ENCODE peak calls at places on chromosome 2, in four cellular contexts. N, E, Y and A are unnamed samples.

GRCh38 chr2:177683473-177684069 is 291.0 kb downstream of the AGPS start:
- DNase-seq in N (no peak), E (no peak), Y (no peak), A (no peak)

GRCh38 chr2:172086349-172087190 is 1.3 kb downstream of the DLX1 start:
- DNase-seq in N (no peak), E (peak; percentile 56), Y (no peak), A (no peak)

GRCh38 chr2:33444961-33445360 is 31.5 kb upstream of the RASGRP3 start:
- DNase-seq in N (no peak), E (no peak), Y (no peak), A (no peak)

GRCh38 chr2:195304310-195304709 is 352.7 kb upstream of the SLC39A10 start:
- DNase-seq in N (peak; percentile 53), E (peak; percentile 3), Y (no peak), A (no peak)

GRCh38 chr2:75466708-75467311 is 93.9 kb downstream of the EVA1A start:
- DNase-seq in N (no peak), E (peak; percentile 50), Y (peak; percentile 29), A (peak; percentile 25)

GRCh38 chr2:74745766-74746165 is 88.2 kb upstream of the HK2 start:
- DNase-seq in N (no peak), E (no peak), Y (no peak), A (no peak)

GRCh38 chr2:157182834-157183396 is 74.6 kb upstream of the GALNT5 start:
- DNase-seq in N (no peak), E (peak; percentile 34), Y (peak; percentile 94), A (peak; percentile 91)

GRCh38 chr2:84306361-84306760 is 152.7 kb downstream of the SUCLG1 start:
- DNase-seq in N (no peak), E (no peak), Y (no peak), A (no peak)

GRCh38 chr2:57550912-57551311 is 495.7 kb upstream of the VRK2 start:
- DNase-seq in N (no peak), E (no peak), Y (no peak), A (no peak)

GRCh38 chr2:181438298-181438697 is 18.9 kb upstream of the ITGA4 start:
- DNase-seq in N (no peak), E (peak; percentile 11), Y (no peak), A (no peak)
- TF ChIP-seq CTCF in N (no peak), E (no peak), Y (no peak), A (peak; percentile 37)

GRCh38 chr2:235094457-235094856 is 142.6 kb downstream of the SH3BP4 start:
- DNase-seq in N (no peak), E (no peak), Y (no peak), A (no peak)

GRCh38 chr2:235095569-235095968 is 143.8 kb downstream of the SH3BP4 start:
- DNase-seq in N (no peak), E (no peak), Y (peak; percentile 21), A (no peak)

GRCh38 chr2:235097196-235097895 is 145.5 kb downstream of the SH3BP4 start:
- DNase-seq in N (peak; percentile 17), E (no peak), Y (no peak), A (no peak)

GRCh38 chr2:235098736-235099494 is 147.1 kb downstream of the SH3BP4 start:
- DNase-seq in N (peak; percentile 6), E (no peak), Y (peak; percentile 56), A (no peak)

DNA sequence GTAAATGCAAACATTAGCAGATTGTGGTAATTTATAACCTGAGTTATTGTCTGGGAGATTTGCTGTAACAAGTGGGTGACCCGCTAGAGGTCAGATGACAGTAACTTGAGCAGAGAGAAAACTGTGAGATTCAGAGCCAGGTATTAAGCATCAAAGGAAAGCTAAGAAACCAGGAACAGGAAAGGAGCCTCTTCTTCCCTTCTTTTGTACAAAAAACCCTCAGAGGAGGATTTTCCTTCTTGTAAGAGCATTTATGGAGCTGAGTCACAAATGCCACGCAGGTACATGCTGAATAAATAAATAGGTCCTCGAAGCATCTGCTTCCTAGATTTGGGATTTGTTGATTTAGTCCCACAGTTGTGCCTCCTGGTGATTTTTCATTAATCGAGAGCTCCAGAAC is 146.5 kb downstream of the SH3BP4 start:
- DNase-seq in N (no peak), E (no peak), Y (no peak), A (no peak)
- TF ChIP-seq CTCF in N (no peak), E (no peak), Y (no peak), A (no peak)

DNA sequence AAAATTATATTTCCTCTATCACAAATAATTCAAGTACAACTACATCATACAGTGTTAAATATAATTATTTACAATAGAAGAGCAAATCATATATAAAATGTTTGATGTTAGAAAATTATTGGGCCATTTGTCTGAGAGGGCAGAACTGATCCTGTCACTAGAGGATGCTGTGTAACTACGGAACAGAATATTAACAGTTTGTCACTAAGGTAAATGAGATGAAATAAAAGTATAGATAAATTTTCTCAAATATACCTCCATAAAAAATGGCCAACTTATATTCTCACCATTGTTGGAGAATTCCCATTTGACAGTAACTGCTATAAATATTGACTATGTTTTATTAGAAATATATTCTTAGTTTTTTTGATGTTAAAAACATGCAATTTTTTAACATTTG is 1067.4 kb upstream of the DDX18 start:
- DNase-seq in N (no peak), E (no peak), Y (no peak), A (no peak)
- TF ChIP-seq CTCF in N (no peak), E (no peak), Y (no peak), A (no peak)

GRCh38 chr2:79223539-79223938 is 64.0 kb upstream of the REG3A start:
- DNase-seq in N (no peak), E (no peak), Y (no peak), A (no peak)

DNA sequence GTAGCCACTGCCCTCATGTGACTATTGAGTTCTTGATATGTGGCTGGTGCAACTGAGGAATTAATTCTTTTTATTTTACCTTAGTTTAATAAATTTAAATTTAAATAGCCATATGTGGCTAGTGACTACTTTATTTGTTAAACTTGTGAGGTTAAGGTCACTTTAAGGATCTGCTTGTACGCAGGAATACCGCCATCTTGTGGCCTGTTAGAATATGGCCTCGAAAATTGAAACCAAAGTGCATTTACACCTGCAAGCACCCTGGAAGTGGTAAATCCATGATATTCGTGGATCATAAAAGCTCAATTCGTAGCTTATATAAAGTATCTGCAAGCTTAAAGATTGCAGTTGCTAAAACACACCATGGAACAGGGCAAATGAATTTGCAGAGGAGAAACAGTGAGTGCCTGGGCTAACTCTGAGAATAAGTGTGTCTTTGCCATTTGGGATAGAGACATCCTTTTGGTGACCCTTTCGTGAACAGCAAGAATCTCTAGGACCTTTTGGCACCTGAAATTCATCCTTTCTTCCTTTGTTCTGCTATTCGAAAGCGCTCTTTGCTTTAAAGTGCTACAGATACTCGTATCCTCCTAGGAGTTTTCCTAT is 59.9 kb upstream of the REG3A start:
- DNase-seq in N (no peak), E (peak; percentile 36), Y (peak; percentile 43), A (peak; percentile 24)
- TF ChIP-seq CTCF in N (no peak), E (peak; percentile 46), Y (peak; percentile 70), A (peak; percentile 88)

GRCh38 chr2:236993799-236994198 is 91.9 kb upstream of the COPS8 start:
- DNase-seq in N (peak; percentile 65), E (no peak), Y (no peak), A (no peak)
- TF ChIP-seq CTCF in N (no peak), E (no peak), Y (no peak), A (no peak)

DNA sequence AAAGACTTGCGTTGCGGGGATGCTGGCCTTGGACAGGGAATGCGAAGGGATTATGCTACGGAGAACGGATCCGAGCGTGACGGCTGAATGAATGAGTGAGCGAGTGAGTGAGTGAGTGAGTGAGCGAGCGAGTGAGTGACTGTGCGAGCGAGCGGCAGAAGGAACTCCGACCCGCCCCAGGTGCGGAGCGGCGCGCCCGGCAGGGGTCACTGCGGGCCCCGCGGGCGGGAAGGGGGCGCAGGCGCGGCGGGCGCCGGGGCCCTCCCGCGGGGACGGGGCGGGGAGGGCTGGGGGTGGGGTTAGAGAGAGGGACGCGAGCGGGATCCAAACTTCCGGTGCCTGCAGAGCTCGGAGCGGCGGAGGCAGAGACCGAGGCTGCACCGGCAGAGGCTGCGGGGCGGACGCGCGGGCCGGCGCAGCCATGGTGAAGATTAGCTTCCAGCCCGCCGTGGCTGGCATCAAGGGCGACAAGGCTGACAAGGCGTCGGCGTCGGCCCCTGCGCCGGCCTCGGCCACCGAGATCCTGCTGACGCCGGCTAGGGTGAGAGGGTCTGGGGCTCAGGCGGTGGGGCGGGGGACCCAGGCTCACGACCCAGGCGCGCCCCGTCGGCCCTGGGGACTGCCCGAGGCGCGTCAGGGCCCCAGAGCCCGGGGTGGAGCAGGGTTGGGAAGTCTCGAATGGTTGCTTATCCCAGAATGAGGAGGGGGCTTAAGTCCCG is at the start of gene ITM2C:
- DNase-seq in N (no peak), E (peak; percentile 83), Y (peak; percentile 72), A (peak; percentile 37)
- TF ChIP-seq CTCF in N (no peak), E (peak; percentile 62), Y (peak; percentile 7), A (peak; percentile 61)

GRCh38 chr2:133955174-133955573 is 298.7 kb upstream of the MGAT5 start:
- DNase-seq in N (no peak), E (no peak), Y (no peak), A (no peak)
- TF ChIP-seq CTCF in N (no peak), E (no peak), Y (no peak), A (no peak)

GRCh38 chr2:200399636-200400035 is 93.1 kb downstream of the SPATS2L start:
- DNase-seq in N (no peak), E (no peak), Y (no peak), A (no peak)

GRCh38 chr2:200406379-200406778 is 99.9 kb downstream of the SPATS2L start:
- DNase-seq in N (no peak), E (no peak), Y (peak; percentile 44), A (no peak)

GRCh38 chr2:200404615-200405014 is 98.1 kb downstream of the SPATS2L start:
- DNase-seq in N (no peak), E (no peak), Y (no peak), A (no peak)

GRCh38 chr2:200405599-200406298 is 99.3 kb downstream of the SPATS2L start:
- DNase-seq in N (no peak), E (peak; percentile 58), Y (peak; percentile 79), A (peak; percentile 93)

DNA sequence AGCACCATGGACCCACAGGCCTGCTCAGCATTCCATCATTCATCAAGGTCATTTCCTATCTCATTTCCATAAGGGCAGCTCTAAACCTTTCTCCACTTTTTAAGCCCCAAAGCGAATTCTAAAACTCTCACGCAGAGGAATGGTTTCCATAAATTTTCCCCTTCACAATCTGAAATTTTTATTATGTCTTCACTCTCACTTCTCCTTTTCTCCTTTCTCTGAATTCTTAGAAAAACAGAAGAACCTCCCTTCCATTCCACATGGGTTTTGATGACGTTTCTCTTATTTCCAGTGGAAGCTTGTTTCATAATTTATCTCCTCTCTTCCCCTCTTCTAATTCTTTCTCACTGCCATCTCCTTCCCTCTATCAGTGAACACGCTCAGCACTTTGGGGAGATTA is 97.3 kb downstream of the SPATS2L start:
- DNase-seq in N (no peak), E (no peak), Y (no peak), A (no peak)
- TF ChIP-seq CTCF in N (no peak), E (no peak), Y (no peak), A (no peak)

GRCh38 chr2:129438501-129439057 is 540.9 kb upstream of the RAB6C start:
- DNase-seq in N (no peak), E (no peak), Y (no peak), A (no peak)
- TF ChIP-seq CTCF in N (no peak), E (no peak), Y (no peak), A (no peak)